ENCODE peak calls at places on chromosomes 3 and 15, in five cellular contexts. One of them, this sample, is unnamed. For H3K36me3, the result is how much of the 10 kb centered on the place peaks cover.

GRCh38 chr3:53045784-53046170 is at the start of gene SFMBT1:
- DNase-seq in SJSA1: peak
- DNase-seq in GM23338: peak
- DNase-seq in heart left ventricle: peak
- DNase-seq in ascending aorta: no peak
- DNase-seq in this sample: no peak

GRCh38 chr3:32557640-32558352 is 12.9 kb downstream of the DYNC1LI1 start:
- DNase-seq in SJSA1: no peak
- DNase-seq in GM23338: no peak
- DNase-seq in heart left ventricle: no peak
- DNase-seq in ascending aorta: no peak
- DNase-seq in this sample: no peak

GRCh38 chr3:148757238-148757930 is 59.7 kb downstream of the AGTR1 start:
- DNase-seq in SJSA1: no peak
- DNase-seq in GM23338: no peak
- DNase-seq in heart left ventricle: no peak
- DNase-seq in ascending aorta: no peak
- DNase-seq in this sample: no peak

GRCh38 chr3:51710631-51711351 is 3.9 kb downstream of the GRM2 start:
- DNase-seq in heart left ventricle: no peak
- DNase-seq in GM23338: peak
- DNase-seq in SJSA1: peak
- DNase-seq in ascending aorta: no peak
- DNase-seq in this sample: peak

GRCh38 chr15:74776851-74777768 is 4.8 kb upstream of the CSK start:
- DNase-seq in GM23338: peak
- DNase-seq in SJSA1: no peak
- DNase-seq in ascending aorta: no peak
- DNase-seq in heart left ventricle: no peak
- DNase-seq in this sample: no peak

GRCh38 chr3:10204921-10205320 is 40.2 kb downstream of the IRAK2 start:
- DNase-seq in GM23338: no peak
- DNase-seq in heart left ventricle: no peak
- DNase-seq in SJSA1: no peak
- DNase-seq in ascending aorta: no peak
- DNase-seq in this sample: no peak

GRCh38 chr3:45567730-45568172 is 26.8 kb upstream of the LIMD1 start:
- DNase-seq in GM23338: no peak
- DNase-seq in SJSA1: no peak
- DNase-seq in ascending aorta: no peak
- DNase-seq in heart left ventricle: no peak
- DNase-seq in this sample: no peak

GRCh38 chr3:173653781-173654180 is 256.2 kb downstream of the NLGN1 start:
- DNase-seq in ascending aorta: no peak
- DNase-seq in SJSA1: no peak
- DNase-seq in GM23338: no peak
- DNase-seq in heart left ventricle: no peak
- DNase-seq in this sample: no peak

GRCh38 chr3:193391902-193392301 is 13.3 kb upstream of the ATP13A5 start:
- DNase-seq in heart left ventricle: no peak
- DNase-seq in ascending aorta: no peak
- DNase-seq in GM23338: peak
- DNase-seq in SJSA1: no peak
- DNase-seq in this sample: no peak

GRCh38 chr3:9808345-9809037 is 1.6 kb upstream of the TTLL3 start:
- DNase-seq in ascending aorta: no peak
- DNase-seq in SJSA1: peak
- DNase-seq in GM23338: peak
- DNase-seq in heart left ventricle: no peak
- DNase-seq in this sample: no peak

GRCh38 chr3:186946756-186947375 is 16.5 kb downstream of the ST6GAL1 start:
- DNase-seq in heart left ventricle: no peak
- DNase-seq in SJSA1: no peak
- DNase-seq in GM23338: no peak
- DNase-seq in ascending aorta: no peak
- DNase-seq in this sample: no peak

GRCh38 chr15:70400766-70401541 is 303.2 kb upstream of the TLE3 start:
- DNase-seq in heart left ventricle: no peak
- DNase-seq in SJSA1: no peak
- DNase-seq in GM23338: no peak
- DNase-seq in ascending aorta: no peak
- DNase-seq in this sample: no peak

GRCh38 chr15:41661078-41661528 is 898 bp downstream of the MGA start:
- DNase-seq in SJSA1: no peak
- DNase-seq in ascending aorta: no peak
- DNase-seq in GM23338: peak
- DNase-seq in heart left ventricle: no peak
- DNase-seq in this sample: no peak

DNA sequence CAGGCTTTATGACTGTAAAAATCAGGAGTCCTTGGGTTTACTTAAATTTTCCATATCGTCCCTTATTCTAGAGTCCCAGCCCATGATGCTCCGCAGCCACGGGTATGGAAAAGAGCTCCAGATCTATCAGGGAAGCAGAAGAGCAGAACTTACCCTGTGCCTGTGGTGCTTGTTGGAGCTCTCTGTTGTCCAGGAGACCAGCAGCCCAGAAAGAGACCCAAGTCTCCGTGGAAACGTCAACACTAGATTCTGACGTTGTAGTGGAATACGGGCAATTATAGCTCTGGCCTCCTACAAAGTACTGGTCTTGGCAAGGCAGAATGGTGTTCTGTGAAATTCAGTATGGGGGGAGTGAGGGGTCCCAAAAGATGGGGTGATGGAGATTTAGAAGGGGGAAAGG is 2.0 kb downstream of the GMNC start:
- DNase-seq in ascending aorta: no peak
- DNase-seq in heart left ventricle: no peak
- DNase-seq in SJSA1: no peak
- DNase-seq in GM23338: peak
- DNase-seq in this sample: no peak
- H3K36me3 ChIP-seq in ascending aorta: under half
- H3K36me3 ChIP-seq in heart left ventricle: under half
- H3K36me3 ChIP-seq in SJSA1: under half
- H3K36me3 ChIP-seq in GM23338: under half
- H3K36me3 ChIP-seq in this sample: under half

GRCh38 chr15:101053261-101053660 is 134.1 kb downstream of the LRRK1 start:
- DNase-seq in heart left ventricle: no peak
- DNase-seq in SJSA1: no peak
- DNase-seq in GM23338: no peak
- DNase-seq in ascending aorta: no peak
- DNase-seq in this sample: no peak
- H3K36me3 ChIP-seq in heart left ventricle: under half
- H3K36me3 ChIP-seq in SJSA1: under half
- H3K36me3 ChIP-seq in GM23338: under half
- H3K36me3 ChIP-seq in ascending aorta: half or more
- H3K36me3 ChIP-seq in this sample: under half

GRCh38 chr3:41097896-41098496 is 101.3 kb upstream of the CTNNB1 start:
- DNase-seq in SJSA1: no peak
- DNase-seq in GM23338: no peak
- DNase-seq in ascending aorta: no peak
- DNase-seq in heart left ventricle: no peak
- DNase-seq in this sample: no peak

GRCh38 chr3:41103200-41103599 is 96.1 kb upstream of the CTNNB1 start:
- DNase-seq in heart left ventricle: no peak
- DNase-seq in SJSA1: no peak
- DNase-seq in GM23338: no peak
- DNase-seq in ascending aorta: no peak
- DNase-seq in this sample: no peak

GRCh38 chr3:41102053-41102556 is 97.2 kb upstream of the CTNNB1 start:
- DNase-seq in heart left ventricle: no peak
- DNase-seq in GM23338: no peak
- DNase-seq in ascending aorta: no peak
- DNase-seq in SJSA1: no peak
- DNase-seq in this sample: no peak

GRCh38 chr3:41101231-41101630 is 98.1 kb upstream of the CTNNB1 start:
- DNase-seq in GM23338: peak
- DNase-seq in ascending aorta: no peak
- DNase-seq in SJSA1: no peak
- DNase-seq in heart left ventricle: no peak
- DNase-seq in this sample: no peak

GRCh38 chr3:41102750-41103149 is 96.6 kb upstream of the CTNNB1 start:
- DNase-seq in SJSA1: no peak
- DNase-seq in GM23338: no peak
- DNase-seq in ascending aorta: no peak
- DNase-seq in heart left ventricle: no peak
- DNase-seq in this sample: no peak
- H3K36me3 ChIP-seq in SJSA1: under half
- H3K36me3 ChIP-seq in GM23338: under half
- H3K36me3 ChIP-seq in ascending aorta: under half
- H3K36me3 ChIP-seq in heart left ventricle: under half
- H3K36me3 ChIP-seq in this sample: under half

GRCh38 chr15:73573572-73573971 is 59.6 kb downstream of the NPTN start:
- DNase-seq in heart left ventricle: peak
- DNase-seq in ascending aorta: no peak
- DNase-seq in SJSA1: no peak
- DNase-seq in GM23338: no peak
- DNase-seq in this sample: no peak
- H3K36me3 ChIP-seq in heart left ventricle: under half
- H3K36me3 ChIP-seq in ascending aorta: half or more
- H3K36me3 ChIP-seq in SJSA1: half or more
- H3K36me3 ChIP-seq in GM23338: under half
- H3K36me3 ChIP-seq in this sample: under half

DNA sequence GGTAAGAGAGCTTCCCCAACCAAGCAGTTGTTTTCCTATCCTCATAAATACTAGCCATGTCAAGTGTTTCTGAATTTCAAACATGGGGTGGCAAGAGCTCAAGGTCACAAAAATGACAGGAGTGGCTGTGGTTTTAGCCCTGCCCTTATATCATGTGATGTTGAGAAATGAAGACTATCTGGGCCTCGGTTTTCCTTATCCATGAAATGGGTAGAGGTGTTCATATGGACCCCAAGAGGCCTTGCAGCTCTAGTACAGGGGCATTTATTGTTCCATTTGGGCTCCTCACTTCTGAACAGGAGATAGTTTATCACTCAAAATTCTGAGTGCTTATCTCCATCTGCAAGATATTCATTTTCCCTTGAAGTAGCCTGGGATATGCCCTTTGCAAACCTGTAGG is 35.8 kb downstream of the LMCD1 start:
- DNase-seq in SJSA1: no peak
- DNase-seq in ascending aorta: no peak
- DNase-seq in heart left ventricle: no peak
- DNase-seq in GM23338: no peak
- DNase-seq in this sample: no peak
- H3K36me3 ChIP-seq in SJSA1: under half
- H3K36me3 ChIP-seq in ascending aorta: half or more
- H3K36me3 ChIP-seq in heart left ventricle: under half
- H3K36me3 ChIP-seq in GM23338: under half
- H3K36me3 ChIP-seq in this sample: under half

GRCh38 chr15:67175643-67176071 is 78.8 kb downstream of the AAGAB start:
- DNase-seq in SJSA1: no peak
- DNase-seq in heart left ventricle: no peak
- DNase-seq in GM23338: no peak
- DNase-seq in ascending aorta: no peak
- DNase-seq in this sample: no peak

GRCh38 chr15:67173786-67174185 is 80.7 kb downstream of the AAGAB start:
- DNase-seq in GM23338: no peak
- DNase-seq in SJSA1: no peak
- DNase-seq in ascending aorta: no peak
- DNase-seq in heart left ventricle: no peak
- DNase-seq in this sample: no peak

GRCh38 chr15:67173015-67173414 is 81.4 kb downstream of the AAGAB start:
- DNase-seq in ascending aorta: peak
- DNase-seq in GM23338: no peak
- DNase-seq in heart left ventricle: no peak
- DNase-seq in SJSA1: no peak
- DNase-seq in this sample: no peak

GRCh38 chr15:67174864-67175573 is 79.4 kb downstream of the AAGAB start:
- DNase-seq in ascending aorta: no peak
- DNase-seq in heart left ventricle: no peak
- DNase-seq in SJSA1: no peak
- DNase-seq in GM23338: no peak
- DNase-seq in this sample: no peak

GRCh38 chr15:67174446-67174845 is 80.0 kb downstream of the AAGAB start:
- DNase-seq in ascending aorta: no peak
- DNase-seq in GM23338: no peak
- DNase-seq in SJSA1: no peak
- DNase-seq in heart left ventricle: no peak
- DNase-seq in this sample: no peak
- H3K36me3 ChIP-seq in ascending aorta: under half
- H3K36me3 ChIP-seq in GM23338: under half
- H3K36me3 ChIP-seq in SJSA1: half or more
- H3K36me3 ChIP-seq in heart left ventricle: under half
- H3K36me3 ChIP-seq in this sample: under half

GRCh38 chr15:58933311-58934113 is at the start of gene SLTM:
- DNase-seq in GM23338: peak
- DNase-seq in ascending aorta: peak
- DNase-seq in SJSA1: peak
- DNase-seq in heart left ventricle: peak
- DNase-seq in this sample: peak

GRCh38 chr15:58926823-58927222 is 6.7 kb downstream of the SLTM start:
- DNase-seq in ascending aorta: no peak
- DNase-seq in heart left ventricle: no peak
- DNase-seq in SJSA1: no peak
- DNase-seq in GM23338: no peak
- DNase-seq in this sample: no peak

GRCh38 chr15:58932791-58933310 is 628 bp downstream of the SLTM start:
- DNase-seq in SJSA1: peak
- DNase-seq in ascending aorta: no peak
- DNase-seq in GM23338: peak
- DNase-seq in heart left ventricle: no peak
- DNase-seq in this sample: no peak

GRCh38 chr15:58931985-58932384 is 1.5 kb downstream of the SLTM start:
- DNase-seq in heart left ventricle: peak
- DNase-seq in ascending aorta: no peak
- DNase-seq in SJSA1: no peak
- DNase-seq in GM23338: no peak
- DNase-seq in this sample: no peak

DNA sequence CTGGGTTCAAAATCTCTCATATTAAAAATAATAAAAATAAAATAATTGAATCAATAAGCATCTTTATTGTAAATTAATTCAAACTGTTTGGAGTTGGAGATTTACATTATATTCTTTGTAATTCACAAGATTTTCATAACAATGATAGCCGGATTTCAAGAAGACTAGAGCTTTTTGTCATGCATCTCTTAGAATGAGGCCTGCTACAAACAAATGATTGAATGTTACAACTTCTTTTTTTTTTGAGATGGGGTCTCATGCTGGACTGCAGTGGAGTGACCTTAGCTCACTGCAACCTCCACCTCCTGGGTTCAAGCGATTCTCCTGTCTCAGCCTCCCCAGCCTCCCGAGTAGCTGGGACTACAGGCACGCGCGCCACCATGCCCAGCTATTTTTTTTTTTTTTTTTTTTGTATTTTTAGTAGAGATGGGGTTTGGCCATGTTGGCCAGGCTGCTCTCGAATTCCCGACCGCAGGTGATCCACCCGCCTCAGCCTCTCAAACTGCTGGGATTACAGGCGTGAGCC is 3.5 kb downstream of the SLTM start:
- DNase-seq in heart left ventricle: no peak
- DNase-seq in ascending aorta: no peak
- DNase-seq in GM23338: peak
- DNase-seq in SJSA1: no peak
- DNase-seq in this sample: no peak
- H3K36me3 ChIP-seq in heart left ventricle: under half
- H3K36me3 ChIP-seq in ascending aorta: under half
- H3K36me3 ChIP-seq in GM23338: under half
- H3K36me3 ChIP-seq in SJSA1: half or more
- H3K36me3 ChIP-seq in this sample: under half

This sample was measured in breast epithelium.